ENCODE peak calls at places on chromosomes 13 and 19, in seven cellular contexts. R, A, C, P, Z, X and H are unnamed samples.
A peak's percentile ranks its signal among the peaks of the same experiment; 100 is the strongest.

GRCh38 chr19:41000310-41000737 is 9.2 kb downstream of the CYP2B6 start:
- DNase-seq in X (no peak), P (peak; percentile 55), A (no peak), Z (no peak), R (no peak), C (peak; percentile 37), H (no peak)

GRCh38 chr13:88005188-88005587 is 334.0 kb downstream of the SLITRK5 start:
- DNase-seq in A (no peak), Z (no peak), X (no peak), R (no peak), P (no peak), C (no peak), H (no peak)

GRCh38 chr13:38539632-38540031 is 147.2 kb upstream of the FREM2 start:
- DNase-seq in C (no peak), Z (no peak), R (no peak), A (no peak), X (no peak), P (no peak), H (no peak)

GRCh38 chr19:48719263-48720171 is at the start of gene MAMSTR:
- DNase-seq in A (no peak), R (no peak), Z (peak; percentile 57), X (no peak), C (no peak), P (no peak), H (no peak)

GRCh38 chr19:54114340-54114826 is 1.1 kb downstream of the TFPT start:
- DNase-seq in Z (peak; percentile 49), P (no peak), A (no peak), X (no peak), R (peak; percentile 52), C (peak; percentile 21), H (no peak)

GRCh38 chr13:87570669-87571068 is 100.5 kb upstream of the SLITRK5 start:
- DNase-seq in Z (no peak), A (no peak), C (no peak), P (no peak), X (no peak), R (no peak), H (no peak)

GRCh38 chr19:43812259-43812658 is 10.0 kb upstream of the LYPD5 start:
- DNase-seq in C (no peak), Z (no peak), P (no peak), R (no peak), X (no peak), A (no peak), H (no peak)

GRCh38 chr13:90792335-90792734 is 555.2 kb upstream of the MIR17HG start:
- DNase-seq in A (no peak), Z (no peak), X (no peak), P (no peak), C (no peak), R (no peak), H (no peak)

GRCh38 chr13:54536112-54536511 is 1507.5 kb downstream of the OLFM4 start:
- DNase-seq in Z (no peak), X (no peak), C (no peak), A (no peak), R (peak; percentile 1), P (no peak), H (no peak)

GRCh38 chr19:44726465-44726864 is 22.0 kb upstream of the BCL3 start:
- DNase-seq in X (no peak), C (no peak), A (no peak), R (no peak), P (peak; percentile 39), Z (no peak), H (no peak)

GRCh38 chr19:33366127-33366526 is 7.4 kb upstream of the CEBPG start:
- DNase-seq in C (no peak), A (no peak), X (no peak), R (no peak), P (no peak), Z (no peak), H (no peak)

GRCh38 chr19:58033741-58034475 is at the start of gene ZSCAN1:
- DNase-seq in A (no peak), R (peak; percentile 92), X (no peak), P (no peak), Z (peak; percentile 96), C (no peak), H (no peak)

GRCh38 chr19:17931532-17932191 is 1.2 kb upstream of the CCDC124 start:
- DNase-seq in X (no peak), P (no peak), Z (peak; percentile 75), A (no peak), C (no peak), R (no peak), H (no peak)

GRCh38 chr19:47675859-47676258 is 37.4 kb upstream of the EHD2 start:
- DNase-seq in A (no peak), Z (no peak), R (no peak), X (no peak), C (no peak), P (no peak), H (no peak)

GRCh38 chr19:1717200-1717969 is 35.9 kb upstream of the ONECUT3 start:
- DNase-seq in P (no peak), R (no peak), Z (no peak), X (no peak), C (no peak), A (no peak), H (no peak)

GRCh38 chr19:15381429-15381828 is 1.8 kb upstream of the AKAP8 start:
- DNase-seq in X (no peak), P (no peak), A (no peak), R (no peak), Z (no peak), C (no peak), H (no peak)

DNA sequence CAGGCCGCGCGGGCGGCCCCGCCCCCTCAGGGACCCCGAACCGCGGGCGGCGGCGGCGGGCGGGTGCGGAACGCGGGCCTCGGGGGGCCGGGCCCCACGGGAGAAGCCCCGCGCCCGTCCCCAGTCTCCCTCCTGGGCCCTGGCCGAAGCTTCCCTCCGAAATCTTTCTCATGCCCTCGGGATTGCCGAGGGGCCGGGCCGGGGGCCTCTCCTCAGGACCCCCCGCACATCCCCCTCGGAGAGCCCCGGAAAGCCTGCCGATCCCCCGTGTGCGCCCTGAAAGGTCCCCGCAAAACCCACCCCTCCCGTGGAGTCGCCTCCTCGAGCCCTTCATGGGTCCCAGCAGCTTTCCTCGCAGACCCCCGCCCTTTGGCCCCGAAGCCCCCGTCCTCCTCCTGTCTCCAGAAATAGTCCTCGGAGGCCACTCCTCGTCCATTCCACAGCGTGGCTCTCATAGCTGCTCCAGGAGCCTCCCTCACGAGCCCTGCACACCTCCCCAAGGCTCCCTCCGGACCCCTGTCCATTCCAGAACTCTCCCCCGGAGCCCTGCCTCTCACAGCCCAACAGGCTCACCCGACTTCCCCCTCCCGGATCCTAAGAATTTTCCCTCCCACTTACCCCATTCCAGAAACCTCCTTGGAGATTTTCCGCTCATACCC is 555 bp downstream of the SAMD4B start:
- DNase-seq in P (no peak), R (peak; percentile 33), Z (no peak), A (no peak), C (no peak), X (no peak), H (no peak)
- TF ChIP-seq TAF1 in P (no peak), R (no peak), Z (no peak), A (no peak), C (no peak), X (no peak), H (no peak)

DNA sequence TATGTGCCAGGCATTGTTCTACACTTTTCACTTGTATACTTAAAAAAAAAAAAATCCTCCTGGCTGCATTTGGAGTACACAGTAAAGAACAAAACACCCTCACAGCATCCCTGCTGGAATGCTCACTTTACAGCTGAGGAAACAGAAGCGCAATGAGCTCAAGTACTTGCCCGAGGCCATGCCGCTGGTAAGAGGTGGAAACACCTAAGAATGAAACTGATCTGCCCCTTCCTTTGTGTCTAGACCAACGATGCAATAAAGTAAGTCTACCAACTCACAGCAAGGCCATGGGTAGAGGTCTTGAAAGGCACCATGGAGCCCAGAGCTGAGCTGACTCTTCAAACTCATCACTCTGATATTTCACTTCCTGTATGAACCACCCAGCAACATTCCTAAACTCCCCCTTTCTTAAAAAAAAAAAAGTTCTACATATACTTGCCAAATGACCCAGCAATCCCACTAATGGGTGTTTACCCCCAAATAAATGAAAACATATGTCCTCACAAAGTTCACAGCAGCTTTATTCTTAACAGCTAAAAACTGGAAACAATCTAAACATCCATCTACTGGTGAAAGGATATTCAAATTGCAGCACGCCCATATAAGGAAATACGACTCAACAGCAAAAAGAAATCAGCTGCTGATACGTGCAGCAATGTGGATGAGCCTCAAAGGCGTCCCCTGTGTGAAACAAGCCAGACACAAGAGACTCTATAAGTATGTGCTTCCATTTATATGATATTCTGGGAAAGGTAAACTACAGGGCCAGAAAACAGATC is 236.6 kb upstream of the MAB21L1 start:
- DNase-seq in P (no peak), X (no peak), A (no peak), Z (no peak), C (no peak), R (peak; percentile 47), H (no peak)
- TF ChIP-seq TAF1 in P (no peak), X (no peak), A (no peak), Z (no peak), C (no peak), R (no peak), H (no peak)

GRCh38 chr19:4016903-4017638 is 9.5 kb downstream of the PIAS4 start:
- DNase-seq in P (no peak), X (no peak), Z (no peak), A (no peak), C (no peak), R (no peak), H (no peak)

GRCh38 chr19:4016486-4016885 is 8.9 kb downstream of the PIAS4 start:
- DNase-seq in X (no peak), Z (no peak), P (no peak), R (no peak), A (no peak), C (no peak), H (no peak)

GRCh38 chr19:4018140-4018613 is 10.6 kb downstream of the PIAS4 start:
- DNase-seq in C (no peak), P (no peak), Z (no peak), A (no peak), X (no peak), R (no peak), H (no peak)

GRCh38 chr19:4019578-4019977 is 12.0 kb downstream of the PIAS4 start:
- DNase-seq in P (no peak), R (no peak), X (no peak), C (no peak), Z (no peak), A (no peak), H (no peak)

DNA sequence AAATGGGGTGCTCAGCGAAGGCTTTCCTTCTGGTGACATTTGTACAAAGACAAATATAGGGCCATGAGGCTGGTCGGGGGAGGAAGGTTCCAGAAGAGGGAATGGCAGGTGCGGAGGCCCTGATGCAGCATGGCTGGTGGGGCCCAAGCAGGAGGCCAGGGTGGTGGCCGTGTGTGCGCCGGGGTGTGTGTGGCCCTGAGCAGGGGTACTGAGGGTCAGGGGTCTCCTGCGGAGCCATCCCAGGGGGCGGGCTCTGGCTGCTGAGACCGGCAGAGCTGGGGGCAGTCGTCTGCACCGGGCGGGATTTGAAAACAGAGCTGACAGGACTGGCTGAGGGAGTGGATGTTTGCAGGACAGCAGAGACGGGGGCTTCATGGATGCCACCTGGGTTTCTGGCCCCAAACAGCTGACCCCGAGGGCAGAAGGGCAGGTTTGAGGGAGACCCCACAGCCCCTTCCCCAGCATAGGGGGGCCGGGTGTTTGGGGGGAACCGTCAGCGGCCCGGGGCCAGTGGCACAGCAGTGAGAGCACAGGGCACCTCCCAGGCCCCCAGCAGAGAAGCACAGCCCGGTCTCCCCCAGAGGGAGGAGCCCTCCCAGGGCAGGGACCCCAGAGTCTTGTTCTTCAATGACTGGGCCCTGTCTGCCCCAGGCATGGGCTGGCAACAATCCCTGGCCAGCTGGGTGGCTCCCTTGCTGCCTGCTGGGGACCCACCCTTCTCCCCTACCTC is 11.4 kb downstream of the PIAS4 start:
- DNase-seq in X (no peak), C (no peak), Z (no peak), A (no peak), R (no peak), P (no peak), H (no peak)
- TF ChIP-seq TAF1 in X (no peak), C (no peak), Z (no peak), A (no peak), R (no peak), P (no peak), H (no peak)

GRCh38 chr13:98478134-98479129 is 98.5 kb downstream of the STK24 start:
- DNase-seq in A (no peak), P (no peak), X (peak; percentile 62), Z (no peak), R (peak; percentile 56), C (peak; percentile 69), H (no peak)
- TF ChIP-seq TAF1 in A (no peak), P (no peak), X (no peak), Z (no peak), R (no peak), C (no peak), H (no peak)